ENCODE peak calls at places on chromosomes 4 and X, in ten cellular contexts. E is hepatocyte; G is IMR-90; T is CD4-positive, alpha-beta T cell; M is stomach; Z is GM06990; O is activated B cell treated with CpG ODN at 0.5 μM for 24 hours; D is A549; Y is cardiac muscle cell; S is Calu3. C is an unnamed sample.

GRCh38 chr4:8239226-8239625 is 30.3 kb upstream of the HTRA3 start:
- DNase-seq in O (no peak), S (no peak), D (no peak), T (no peak), E (no peak), Z (no peak), M (no peak), Y (no peak), G (no peak), C (no peak)

GRCh38 chrX:24137192-24137591 is 12.3 kb upstream of the ZFX start:
- DNase-seq in E (no peak), Z (no peak), T (no peak), O (no peak), M (no peak), S (no peak), G (no peak), Y (no peak), D (no peak), C (no peak)

GRCh38 chr4:78149737-78150136 is 92.6 kb downstream of the FRAS1 start:
- DNase-seq in Y (no peak), M (no peak), T (no peak), G (no peak), S (no peak), E (no peak), O (no peak), Z (no peak), D (no peak), C (no peak)

GRCh38 chr4:25805255-25805860 is 57.4 kb downstream of the SEL1L3 start:
- DNase-seq in Y (no peak), T (no peak), O (no peak), S (no peak), M (no peak), Z (no peak), E (no peak), G (no peak), D (no peak), C (no peak)

GRCh38 chr4:98653890-98654867 is 4.2 kb downstream of the TSPAN5 start:
- DNase-seq in E (no peak), G (peak), T (no peak), Z (no peak), O (no peak), D (peak), Y (peak), S (no peak), M (no peak), C (peak)

GRCh38 chrX:122440832-122441231 is 743.2 kb upstream of the GRIA3 start:
- DNase-seq in D (no peak), M (no peak), O (no peak), Z (no peak), E (no peak), T (no peak), G (no peak), Y (no peak), S (no peak), C (no peak)

GRCh38 chr4:24024157-24024556 is 134.3 kb upstream of the PPARGC1A start:
- DNase-seq in G (peak), D (no peak), T (no peak), O (no peak), Z (no peak), Y (peak), E (no peak), M (no peak), S (no peak), C (no peak)

GRCh38 chr4:145868637-145869409 is 69.8 kb downstream of the ZNF827 start:
- DNase-seq in S (no peak), D (no peak), M (no peak), G (peak), O (no peak), T (no peak), Z (peak), Y (peak), E (no peak), C (no peak)

GRCh38 chr4:68432320-68432719 is 14.9 kb upstream of the TMPRSS11E start:
- DNase-seq in D (no peak), Y (no peak), O (no peak), Z (no peak), M (no peak), E (no peak), S (no peak), G (no peak), T (no peak), C (no peak)

GRCh38 chr4:165428957-165429356 is 50.1 kb downstream of the CPE start:
- DNase-seq in G (no peak), D (no peak), O (no peak), T (no peak), Z (no peak), Y (no peak), M (no peak), S (no peak), E (no peak), C (no peak)

GRCh38 chrX:15903186-15903681 is 48.6 kb upstream of the AP1S2 start:
- DNase-seq in Z (peak), D (no peak), S (no peak), M (no peak), E (no peak), T (no peak), O (peak), G (no peak), Y (no peak), C (no peak)

GRCh38 chrX:137432609-137433008 is 133.3 kb upstream of the ZIC3 start:
- DNase-seq in E (no peak), G (no peak), D (peak), O (no peak), Z (no peak), T (no peak), S (no peak), M (no peak), Y (no peak), C (peak)

GRCh38 chrX:120036704-120037103 is 40.8 kb downstream of the RHOXF2B start:
- DNase-seq in Y (no peak), M (no peak), G (no peak), O (no peak), S (no peak), E (no peak), D (no peak), Z (no peak), T (no peak), C (no peak)

GRCh38 chr4:91904556-91904955 is 399.2 kb upstream of the GRID2 start:
- DNase-seq in S (no peak), G (no peak), Z (no peak), O (no peak), Y (no peak), M (no peak), T (no peak), E (no peak), D (no peak), C (no peak)

GRCh38 chrX:39953027-39953426 is 144.7 kb downstream of the BCOR start:
- DNase-seq in T (no peak), E (no peak), Y (no peak), G (no peak), D (no peak), O (no peak), M (no peak), S (no peak), Z (no peak), C (no peak)

GRCh38 chr4:48346594-48346993 is 5.3 kb downstream of the SLAIN2 start:
- DNase-seq in D (no peak), Z (no peak), T (no peak), M (no peak), E (no peak), S (no peak), G (peak), Y (no peak), O (no peak), C (no peak)

GRCh38 chrX:153821066-153821465 is 9.3 kb downstream of the PDZD4 start:
- DNase-seq in O (no peak), S (no peak), D (no peak), M (no peak), Z (no peak), G (no peak), E (no peak), T (no peak), Y (no peak), C (no peak)

GRCh38 chrX:54427837-54428424 is 12.3 kb upstream of the TSR2 start:
- DNase-seq in G (no peak), D (no peak), Z (no peak), M (no peak), E (no peak), Y (no peak), T (no peak), S (no peak), O (no peak), C (no peak)

GRCh38 chr4:123520376-123520775 is 123.8 kb downstream of the SPRY1 start:
- DNase-seq in M (no peak), T (no peak), S (no peak), E (no peak), D (no peak), O (no peak), Z (no peak), Y (no peak), G (no peak), C (no peak)

GRCh38 chr4:7190668-7191545 is 1.4 kb upstream of the SORCS2 start:
- DNase-seq in Z (no peak), E (no peak), S (no peak), T (no peak), M (no peak), G (no peak), D (no peak), O (no peak), Y (no peak), C (no peak)

GRCh38 chrX:153866302-153867019 is 19.5 kb downstream of the L1CAM start:
- DNase-seq in Y (no peak), O (no peak), G (no peak), T (no peak), D (no peak), E (no peak), Z (no peak), M (no peak), S (no peak), C (no peak)

GRCh38 chrX:26918633-26919032 is 544.5 kb downstream of the PPP4R3C start:
- DNase-seq in Z (no peak), Y (peak), S (no peak), D (peak), O (no peak), E (peak), G (no peak), T (no peak), M (no peak), C (peak)

GRCh38 chr4:140947507-140947906 is 185.8 kb downstream of the RNF150 start:
- DNase-seq in D (peak), G (no peak), S (peak), M (no peak), Z (no peak), Y (peak), O (no peak), T (no peak), E (no peak), C (peak)

GRCh38 chr4:73438582-73439215 is 2.7 kb downstream of the AFP start:
- DNase-seq in E (no peak), T (no peak), D (no peak), O (no peak), S (no peak), Y (no peak), M (no peak), G (no peak), Z (no peak), C (no peak)

GRCh38 chrX:386239-386767 is 404 bp downstream of the PPP2R3B start:
- DNase-seq in M (no peak), D (no peak), S (no peak), Y (no peak), Z (peak), E (peak), O (no peak), T (no peak), G (no peak), C (no peak)

GRCh38 chrX:29903365-29903764 is 312.0 kb upstream of the MAGEB2 start:
- DNase-seq in Y (peak), O (no peak), Z (no peak), E (no peak), S (no peak), M (no peak), T (no peak), G (peak), D (peak), C (peak)

GRCh38 chr4:55269970-55270369 is 76.1 kb upstream of the SRD5A3 start:
- DNase-seq in D (no peak), Z (no peak), M (no peak), E (no peak), G (no peak), S (no peak), O (no peak), T (no peak), Y (no peak), C (no peak)

GRCh38 chr4:184544711-184545409 is 70.5 kb upstream of the IRF2 start:
- DNase-seq in M (no peak), E (no peak), O (no peak), T (no peak), S (no peak), Y (no peak), Z (no peak), D (peak), G (no peak), C (peak)

GRCh38 chr4:4985844-4986243 is 33.4 kb downstream of the CYTL1 start:
- DNase-seq in Y (no peak), M (no peak), S (no peak), O (no peak), Z (no peak), G (no peak), T (no peak), D (peak), E (no peak), C (peak)

GRCh38 chr4:2699534-2699933 is 56.6 kb downstream of the TNIP2 start:
- DNase-seq in D (no peak), T (no peak), Y (no peak), G (no peak), M (no peak), O (no peak), Z (no peak), E (no peak), S (no peak), C (no peak)

GRCh38 chr4:172919269-172919668 is 249.3 kb upstream of the GALNT7 start:
- DNase-seq in O (no peak), T (no peak), G (no peak), Z (no peak), E (no peak), M (no peak), S (no peak), D (no peak), Y (no peak), C (no peak)

GRCh38 chr4:13633671-13634070 is 6.1 kb upstream of the BOD1L1 start:
- DNase-seq in Y (peak), G (no peak), T (no peak), D (no peak), O (no peak), S (no peak), Z (no peak), E (no peak), M (no peak), C (no peak)

GRCh38 chrX:138057883-138058282 is 492.0 kb downstream of the ZIC3 start:
- DNase-seq in Y (no peak), S (no peak), D (no peak), E (no peak), T (no peak), Z (no peak), O (no peak), M (no peak), G (no peak), C (no peak)

GRCh38 chrX:134821901-134822300 is 163.6 kb upstream of the PLAC1 start:
- DNase-seq in Y (no peak), M (no peak), D (no peak), E (no peak), G (peak), T (no peak), S (no peak), O (no peak), Z (no peak), C (no peak)

GRCh38 chrX:18927558-18927957 is 56.4 kb downstream of the PHKA2 start:
- DNase-seq in Y (no peak), T (no peak), Z (no peak), G (no peak), M (no peak), D (no peak), E (no peak), O (no peak), S (no peak), C (no peak)

GRCh38 chr4:53943345-53944085 is 120.9 kb downstream of the CHIC2 start:
- DNase-seq in T (no peak), M (no peak), E (peak), D (peak), O (no peak), Z (no peak), S (peak), Y (peak), G (peak), C (peak)

GRCh38 chr4:155433636-155434360 is 57.0 kb upstream of the MAP9 start:
- DNase-seq in M (no peak), Y (peak), E (no peak), T (no peak), D (peak), S (no peak), G (peak), O (no peak), Z (no peak), C (peak)

GRCh38 chr4:124902111-124902510 is 189.6 kb upstream of the ANKRD50 start:
- DNase-seq in S (no peak), Z (no peak), G (no peak), T (no peak), D (no peak), O (no peak), Y (no peak), M (no peak), E (no peak), C (no peak)

GRCh38 chr4:10225096-10225495 is 108.5 kb upstream of the WDR1 start:
- DNase-seq in Z (no peak), T (no peak), S (no peak), D (no peak), G (no peak), M (no peak), E (no peak), Y (no peak), O (no peak), C (no peak)

GRCh38 chr4:108135549-108136209 is 33.1 kb downstream of the LEF1 start:
- DNase-seq in E (no peak), S (no peak), T (no peak), D (no peak), Z (no peak), M (no peak), G (no peak), O (no peak), Y (no peak), C (peak)

GRCh38 chr4:108126806-108127205 is 41.9 kb downstream of the LEF1 start:
- DNase-seq in O (no peak), G (no peak), Z (no peak), D (no peak), T (no peak), Y (no peak), E (no peak), M (no peak), S (no peak), C (no peak)

GRCh38 chr4:108129226-108129625 is 39.5 kb downstream of the LEF1 start:
- DNase-seq in T (no peak), O (no peak), D (no peak), Z (no peak), Y (no peak), M (no peak), S (no peak), G (no peak), E (no peak), C (no peak)

GRCh38 chr4:108130955-108131354 is 37.8 kb downstream of the LEF1 start:
- DNase-seq in E (no peak), T (no peak), D (no peak), G (no peak), Y (no peak), Z (no peak), O (no peak), S (no peak), M (no peak), C (no peak)
- TF ChIP-seq CTCF in E (no peak), T (no peak), D (no peak), G (no peak), Y (peak), Z (peak), O (no peak), S (no peak), M (no peak), C (peak)

GRCh38 chrX:1477229-1477628 is 24.5 kb upstream of the ASMTL start:
- DNase-seq in Z (no peak), D (no peak), Y (no peak), T (no peak), M (no peak), S (no peak), G (no peak), O (no peak), E (no peak), C (no peak)
- TF ChIP-seq CTCF in Z (no peak), D (no peak), Y (no peak), T (no peak), M (no peak), S (no peak), G (no peak), O (no peak), E (no peak), C (no peak)

DNA sequence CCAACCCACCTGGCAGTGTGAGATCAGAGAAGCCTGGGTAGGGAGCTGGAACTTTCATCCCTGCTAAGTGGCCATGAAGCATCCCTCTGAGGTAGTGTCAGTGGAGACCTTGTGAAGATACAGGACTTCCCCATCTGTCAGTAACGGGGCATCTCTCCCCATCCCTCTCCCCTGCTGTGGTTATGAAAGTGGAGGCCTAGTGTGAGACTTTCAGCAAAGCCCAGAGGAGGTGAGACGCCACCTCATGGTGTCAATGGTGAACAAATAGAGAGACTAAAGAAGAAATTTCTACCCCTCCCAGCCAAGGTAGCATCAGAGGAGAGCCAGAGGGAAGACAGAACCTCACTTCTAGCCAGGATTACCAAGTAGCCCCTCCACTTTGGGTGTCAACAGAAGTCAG is 150.2 kb downstream of the VEGFC start:
- DNase-seq in S (no peak), E (no peak), Z (peak), T (no peak), O (no peak), Y (no peak), G (no peak), M (no peak), D (peak), C (no peak)
- TF ChIP-seq CTCF in S (no peak), E (no peak), Z (peak), T (no peak), O (no peak), Y (no peak), G (no peak), M (no peak), D (no peak), C (no peak)

GRCh38 chr4:144310535-144310934 is 170.0 kb upstream of the GYPA start:
- DNase-seq in M (no peak), O (no peak), Y (no peak), G (no peak), Z (no peak), T (no peak), E (no peak), S (no peak), D (no peak), C (no peak)
- TF ChIP-seq CTCF in M (no peak), O (no peak), Y (no peak), G (no peak), Z (no peak), T (no peak), E (no peak), S (no peak), D (no peak), C (no peak)

GRCh38 chr4:41728571-41728908 is 20.0 kb downstream of the PHOX2B start:
- DNase-seq in T (no peak), E (no peak), G (peak), Z (no peak), O (no peak), Y (no peak), D (no peak), S (no peak), M (no peak), C (peak)

GRCh38 chr4:41723286-41723685 is 25.2 kb downstream of the PHOX2B start:
- DNase-seq in O (no peak), D (no peak), T (no peak), Y (no peak), G (no peak), M (no peak), E (no peak), S (no peak), Z (no peak), C (no peak)

GRCh38 chr4:41727861-41728570 is 20.5 kb downstream of the PHOX2B start:
- DNase-seq in M (no peak), S (no peak), O (no peak), Y (no peak), E (no peak), D (no peak), T (no peak), Z (no peak), G (no peak), C (no peak)

GRCh38 chr4:41722171-41722570 is 26.4 kb downstream of the PHOX2B start:
- DNase-seq in Y (no peak), G (peak), S (no peak), T (no peak), O (no peak), Z (no peak), M (no peak), E (no peak), D (no peak), C (no peak)

DNA sequence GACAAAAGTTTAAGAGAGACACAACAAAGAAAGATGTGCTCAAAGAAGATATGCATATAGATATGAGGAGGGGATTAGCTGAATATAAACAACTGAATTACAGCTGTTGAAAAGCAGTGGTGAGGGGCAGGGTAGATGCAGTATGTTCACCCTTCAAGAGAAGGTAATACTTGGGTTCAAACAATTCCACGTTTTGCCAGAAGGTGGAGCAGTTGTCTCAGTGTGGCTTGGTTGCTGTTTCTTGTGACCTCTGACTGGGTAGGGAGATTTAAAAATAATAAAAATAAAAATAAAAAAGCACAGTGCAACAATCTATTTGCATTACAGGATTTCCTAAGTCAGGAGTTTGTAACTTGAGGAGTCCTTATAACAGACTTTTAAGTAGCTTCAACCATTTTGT is 23.3 kb downstream of the PHOX2B start:
- DNase-seq in T (no peak), M (no peak), D (no peak), E (no peak), Y (no peak), S (no peak), Z (no peak), G (no peak), O (no peak), C (no peak)
- TF ChIP-seq CTCF in T (no peak), M (no peak), D (peak), E (peak), Y (no peak), S (no peak), Z (no peak), G (no peak), O (no peak), C (peak)

GRCh38 chrX:150680974-150681373 is 12.2 kb upstream of the MTMR1 start:
- DNase-seq in M (no peak), Z (no peak), E (peak), S (peak), T (no peak), Y (peak), O (no peak), D (peak), G (peak), C (peak)
- TF ChIP-seq CTCF in M (no peak), Z (peak), E (peak), S (peak), T (no peak), Y (peak), O (no peak), D (peak), G (peak), C (peak)